ENCODE peak calls at places on chromosome 1, in five cellular contexts. One of them, this sample, is unnamed.

GRCh38 chr1:9900142-9901043 is 9.7 kb downstream of the CTNNBIP1 start:
- DNase-seq in WERI-Rb-1: peak
- DNase-seq in NCI-H510A: peak
- DNase-seq in Calu3: peak
- DNase-seq in A673: no peak
- DNase-seq in this sample: peak

GRCh38 chr1:243428084-243428483 is 172.2 kb downstream of the SDCCAG8 start:
- DNase-seq in WERI-Rb-1: no peak
- DNase-seq in NCI-H510A: no peak
- DNase-seq in Calu3: no peak
- DNase-seq in A673: no peak
- DNase-seq in this sample: no peak

GRCh38 chr1:244064621-244065020 is 13.5 kb downstream of the ZBTB18 start:
- DNase-seq in WERI-Rb-1: no peak
- DNase-seq in NCI-H510A: no peak
- DNase-seq in Calu3: no peak
- DNase-seq in A673: no peak
- DNase-seq in this sample: no peak

GRCh38 chr1:182615468-182616129 is 11.4 kb upstream of the RGS16 start:
- DNase-seq in WERI-Rb-1: peak
- DNase-seq in NCI-H510A: peak
- DNase-seq in Calu3: no peak
- DNase-seq in A673: peak
- DNase-seq in this sample: no peak

GRCh38 chr1:85313888-85314696 is 37.7 kb upstream of the BCL10 start:
- DNase-seq in WERI-Rb-1: no peak
- DNase-seq in NCI-H510A: no peak
- DNase-seq in Calu3: no peak
- DNase-seq in A673: no peak
- DNase-seq in this sample: no peak

GRCh38 chr1:207997486-207998268 is 86.8 kb upstream of the CD34 start:
- DNase-seq in WERI-Rb-1: peak
- DNase-seq in NCI-H510A: no peak
- DNase-seq in Calu3: peak
- DNase-seq in A673: peak
- DNase-seq in this sample: peak

GRCh38 chr1:36805979-36806640 is 228.2 kb downstream of the GRIK3 start:
- DNase-seq in WERI-Rb-1: no peak
- DNase-seq in NCI-H510A: no peak
- DNase-seq in Calu3: no peak
- DNase-seq in A673: no peak
- DNase-seq in this sample: no peak

GRCh38 chr1:109565241-109565640 is 16.8 kb downstream of the GNAI3 start:
- DNase-seq in WERI-Rb-1: no peak
- DNase-seq in NCI-H510A: no peak
- DNase-seq in Calu3: no peak
- DNase-seq in A673: no peak
- DNase-seq in this sample: no peak

GRCh38 chr1:178323067-178323466 is 173.7 kb downstream of the CLEC20A start:
- DNase-seq in WERI-Rb-1: no peak
- DNase-seq in NCI-H510A: no peak
- DNase-seq in Calu3: no peak
- DNase-seq in A673: no peak
- DNase-seq in this sample: no peak

GRCh38 chr1:1540817-1541628 is 599 bp upstream of the TMEM240 start:
- DNase-seq in WERI-Rb-1: no peak
- DNase-seq in NCI-H510A: no peak
- DNase-seq in Calu3: no peak
- DNase-seq in A673: no peak
- DNase-seq in this sample: no peak